ENCODE peak calls at places on chromosomes 7 and 10, in nine cellular contexts. J is RPMI7951; U is activated T-helper 1 cell treated with anti-CD3 and anti-CD28 coated beads, Interleukin-12 subunit alpha, Interleukin-12 subunit beta, Interleukin-2, Interleukin-4 antibody, amounts not matched to agents 30 ng/mL and 10 ng/mL and 1 ng/mL, durations not matched to agents 14 hours and 24 hours and 36 hours; H is HT1080; S is GM03348; V is AG09319; F is WTC11; G is GF-D8; L is stimulated activated CD4-positive, alpha-beta T cell treated with anti-CD3 and anti-CD28 coated beads, Interleukin-15, amount 100 ng/mL, for 24 hours. M is an unnamed sample.

GRCh38 chr7:148909560-148909959 is 25.5 kb upstream of the EZH2 start:
- DNase-seq in S (no peak), F (no peak), U (no peak), V (no peak), H (no peak), G (no peak), J (no peak), L (no peak), M (no peak)

GRCh38 chr7:80210400-80210799 is 75.8 kb downstream of the GNAI1 start:
- DNase-seq in L (no peak), J (no peak), H (no peak), S (no peak), G (no peak), F (no peak), V (no peak), U (no peak), M (peak)

GRCh38 chr7:55179897-55180682 is 161.3 kb downstream of the EGFR start:
- DNase-seq in F (no peak), S (no peak), J (peak), L (no peak), G (no peak), V (no peak), H (no peak), U (no peak), M (no peak)

GRCh38 chr7:33873981-33874750 is 31.2 kb upstream of the BMPER start:
- DNase-seq in F (no peak), L (no peak), H (peak), J (peak), U (no peak), G (no peak), S (peak), V (no peak), M (peak)

GRCh38 chr7:101562531-101563197 is 66.4 kb downstream of the MYL10 start:
- DNase-seq in G (no peak), J (no peak), L (no peak), S (no peak), V (no peak), F (no peak), H (no peak), U (no peak), M (no peak)

GRCh38 chr10:129658673-129659072 is 191.6 kb downstream of the MGMT start:
- DNase-seq in H (peak), V (no peak), F (peak), G (no peak), S (no peak), L (no peak), J (no peak), U (no peak), M (peak)

GRCh38 chr7:141590666-141591065 is 39.5 kb downstream of the AGK start:
- DNase-seq in L (no peak), J (no peak), G (no peak), H (no peak), V (no peak), U (no peak), F (no peak), S (no peak), M (no peak)

GRCh38 chr7:114297121-114297520 is 117.5 kb upstream of the FOXP2 start:
- DNase-seq in L (no peak), H (no peak), U (no peak), V (no peak), G (no peak), S (no peak), J (no peak), F (no peak), M (no peak)

GRCh38 chr10:70812814-70813213 is 2.9 kb upstream of the SGPL1 start:
- DNase-seq in S (no peak), G (no peak), L (no peak), U (no peak), V (peak), H (no peak), F (no peak), J (no peak), M (no peak)

GRCh38 chr7:143321734-143322133 is 5.8 kb downstream of the CLCN1 start:
- DNase-seq in G (no peak), V (no peak), S (peak), J (no peak), F (no peak), H (no peak), L (no peak), U (no peak), M (no peak)